ENCODE peak calls at places on chromosomes 3 and 15, in ten cellular contexts. One of them, this sample, is unnamed.
A peak's percentile ranks its signal among the peaks of the same experiment; 100 is the strongest.

GRCh38 chr3:134364936-134365765 is 9.1 kb downstream of the AMOTL2 start:
- DNase-seq in tibial artery: peak; percentile 23
- DNase-seq in hepatocyte: no peak
- DNase-seq in gastrocnemius medialis: no peak
- DNase-seq in colonic mucosa: no peak
- DNase-seq in heart right ventricle: no peak
- DNase-seq in BJ: no peak
- DNase-seq in adrenal gland: peak; percentile 45
- DNase-seq in fibroblast of lung: no peak
- DNase-seq in breast epithelium: no peak
- DNase-seq in this sample: no peak

GRCh38 chr3:108036984-108037741 is 53.7 kb downstream of the CD47 start:
- DNase-seq in colonic mucosa: no peak
- DNase-seq in breast epithelium: no peak
- DNase-seq in hepatocyte: no peak
- DNase-seq in BJ: peak; percentile 27
- DNase-seq in tibial artery: no peak
- DNase-seq in heart right ventricle: no peak
- DNase-seq in gastrocnemius medialis: no peak
- DNase-seq in fibroblast of lung: peak; percentile 20
- DNase-seq in adrenal gland: no peak
- DNase-seq in this sample: peak; percentile 16

GRCh38 chr3:43733459-43734384 is 43.0 kb downstream of the ABHD5 start:
- DNase-seq in heart right ventricle: peak; percentile 39
- DNase-seq in breast epithelium: peak; percentile 57
- DNase-seq in gastrocnemius medialis: no peak
- DNase-seq in BJ: peak; percentile 39
- DNase-seq in hepatocyte: no peak
- DNase-seq in fibroblast of lung: peak; percentile 68
- DNase-seq in adrenal gland: peak; percentile 88
- DNase-seq in tibial artery: peak; percentile 38
- DNase-seq in colonic mucosa: no peak
- DNase-seq in this sample: no peak

GRCh38 chr3:74268753-74269152 is 345.7 kb downstream of the CNTN3 start:
- DNase-seq in BJ: no peak
- DNase-seq in hepatocyte: no peak
- DNase-seq in adrenal gland: no peak
- DNase-seq in fibroblast of lung: no peak
- DNase-seq in gastrocnemius medialis: no peak
- DNase-seq in colonic mucosa: no peak
- DNase-seq in tibial artery: no peak
- DNase-seq in breast epithelium: no peak
- DNase-seq in heart right ventricle: no peak
- DNase-seq in this sample: no peak

GRCh38 chr15:65081758-65082157 is 5.2 kb downstream of the KBTBD13 start:
- DNase-seq in breast epithelium: no peak
- DNase-seq in fibroblast of lung: no peak
- DNase-seq in heart right ventricle: no peak
- DNase-seq in tibial artery: no peak
- DNase-seq in BJ: no peak
- DNase-seq in hepatocyte: no peak
- DNase-seq in gastrocnemius medialis: no peak
- DNase-seq in adrenal gland: no peak
- DNase-seq in colonic mucosa: no peak
- DNase-seq in this sample: no peak

GRCh38 chr3:160287666-160288065 is 62.4 kb downstream of the C3orf80 start:
- DNase-seq in BJ: no peak
- DNase-seq in gastrocnemius medialis: no peak
- DNase-seq in fibroblast of lung: peak; percentile 19
- DNase-seq in breast epithelium: no peak
- DNase-seq in hepatocyte: no peak
- DNase-seq in colonic mucosa: no peak
- DNase-seq in adrenal gland: no peak
- DNase-seq in tibial artery: no peak
- DNase-seq in heart right ventricle: no peak
- DNase-seq in this sample: no peak

GRCh38 chr3:150308481-150308918 is 99.6 kb upstream of the TSC22D2 start:
- DNase-seq in fibroblast of lung: no peak
- DNase-seq in breast epithelium: no peak
- DNase-seq in gastrocnemius medialis: no peak
- DNase-seq in BJ: no peak
- DNase-seq in colonic mucosa: peak; percentile 75
- DNase-seq in heart right ventricle: no peak
- DNase-seq in hepatocyte: peak; percentile 49
- DNase-seq in adrenal gland: no peak
- DNase-seq in tibial artery: no peak
- DNase-seq in this sample: no peak

GRCh38 chr3:1082024-1082633 is 10.7 kb upstream of the CNTN6 start:
- DNase-seq in colonic mucosa: peak; percentile 40
- DNase-seq in heart right ventricle: no peak
- DNase-seq in tibial artery: peak; percentile 47
- DNase-seq in breast epithelium: peak; percentile 36
- DNase-seq in fibroblast of lung: peak; percentile 70
- DNase-seq in BJ: no peak
- DNase-seq in adrenal gland: peak; percentile 78
- DNase-seq in hepatocyte: peak; percentile 80
- DNase-seq in gastrocnemius medialis: no peak
- DNase-seq in this sample: no peak

GRCh38 chr15:101455291-101455916 is 34.1 kb downstream of the PCSK6 start:
- DNase-seq in BJ: no peak
- DNase-seq in breast epithelium: no peak
- DNase-seq in heart right ventricle: no peak
- DNase-seq in fibroblast of lung: no peak
- DNase-seq in gastrocnemius medialis: peak; percentile 89
- DNase-seq in tibial artery: no peak
- DNase-seq in hepatocyte: no peak
- DNase-seq in adrenal gland: peak; percentile 78
- DNase-seq in colonic mucosa: no peak
- DNase-seq in this sample: no peak

GRCh38 chr15:60004846-60005351 is 788 bp downstream of the FOXB1 start:
- DNase-seq in fibroblast of lung: peak; percentile 27
- DNase-seq in colonic mucosa: no peak
- DNase-seq in adrenal gland: no peak
- DNase-seq in tibial artery: no peak
- DNase-seq in gastrocnemius medialis: no peak
- DNase-seq in hepatocyte: no peak
- DNase-seq in BJ: no peak
- DNase-seq in breast epithelium: no peak
- DNase-seq in heart right ventricle: no peak
- DNase-seq in this sample: no peak

GRCh38 chr3:127072971-127073851 is 90.3 kb downstream of the PLXNA1 start:
- DNase-seq in colonic mucosa: no peak
- DNase-seq in gastrocnemius medialis: no peak
- DNase-seq in heart right ventricle: no peak
- DNase-seq in hepatocyte: no peak
- DNase-seq in breast epithelium: no peak
- DNase-seq in fibroblast of lung: no peak
- DNase-seq in adrenal gland: no peak
- DNase-seq in BJ: no peak
- DNase-seq in tibial artery: no peak
- DNase-seq in this sample: no peak

GRCh38 chr3:171195686-171196085 is 169.2 kb upstream of the SLC2A2 start:
- DNase-seq in tibial artery: no peak
- DNase-seq in BJ: no peak
- DNase-seq in heart right ventricle: no peak
- DNase-seq in breast epithelium: no peak
- DNase-seq in adrenal gland: no peak
- DNase-seq in fibroblast of lung: no peak
- DNase-seq in gastrocnemius medialis: no peak
- DNase-seq in hepatocyte: no peak
- DNase-seq in colonic mucosa: no peak
- DNase-seq in this sample: no peak

GRCh38 chr15:86541540-86541939 is 461.9 kb downstream of the AGBL1 start:
- DNase-seq in tibial artery: no peak
- DNase-seq in heart right ventricle: no peak
- DNase-seq in fibroblast of lung: no peak
- DNase-seq in breast epithelium: no peak
- DNase-seq in adrenal gland: no peak
- DNase-seq in hepatocyte: no peak
- DNase-seq in colonic mucosa: no peak
- DNase-seq in gastrocnemius medialis: no peak
- DNase-seq in BJ: no peak
- DNase-seq in this sample: no peak

GRCh38 chr3:53109822-53110771 is 20.1 kb downstream of the RFT1 start:
- DNase-seq in fibroblast of lung: peak; percentile 91
- DNase-seq in heart right ventricle: no peak
- DNase-seq in BJ: peak; percentile 84
- DNase-seq in adrenal gland: peak; percentile 89
- DNase-seq in breast epithelium: peak; percentile 44
- DNase-seq in tibial artery: peak; percentile 55
- DNase-seq in gastrocnemius medialis: peak; percentile 41
- DNase-seq in hepatocyte: peak; percentile 79
- DNase-seq in colonic mucosa: peak; percentile 53
- DNase-seq in this sample: peak; percentile 55

GRCh38 chr3:170055209-170055608 is 17.4 kb downstream of the GPR160 start:
- DNase-seq in heart right ventricle: no peak
- DNase-seq in tibial artery: no peak
- DNase-seq in BJ: no peak
- DNase-seq in gastrocnemius medialis: no peak
- DNase-seq in breast epithelium: no peak
- DNase-seq in adrenal gland: no peak
- DNase-seq in colonic mucosa: no peak
- DNase-seq in fibroblast of lung: no peak
- DNase-seq in hepatocyte: no peak
- DNase-seq in this sample: no peak

GRCh38 chr3:152346058-152346457 is 77.3 kb downstream of the MBNL1 start:
- DNase-seq in colonic mucosa: no peak
- DNase-seq in hepatocyte: no peak
- DNase-seq in fibroblast of lung: no peak
- DNase-seq in breast epithelium: no peak
- DNase-seq in heart right ventricle: no peak
- DNase-seq in tibial artery: no peak
- DNase-seq in BJ: no peak
- DNase-seq in adrenal gland: no peak
- DNase-seq in gastrocnemius medialis: no peak
- DNase-seq in this sample: no peak

GRCh38 chr3:36418296-36418695 is 38.0 kb downstream of the STAC start:
- DNase-seq in heart right ventricle: no peak
- DNase-seq in colonic mucosa: no peak
- DNase-seq in fibroblast of lung: no peak
- DNase-seq in breast epithelium: no peak
- DNase-seq in adrenal gland: no peak
- DNase-seq in hepatocyte: no peak
- DNase-seq in gastrocnemius medialis: no peak
- DNase-seq in tibial artery: no peak
- DNase-seq in BJ: no peak
- DNase-seq in this sample: no peak

DNA sequence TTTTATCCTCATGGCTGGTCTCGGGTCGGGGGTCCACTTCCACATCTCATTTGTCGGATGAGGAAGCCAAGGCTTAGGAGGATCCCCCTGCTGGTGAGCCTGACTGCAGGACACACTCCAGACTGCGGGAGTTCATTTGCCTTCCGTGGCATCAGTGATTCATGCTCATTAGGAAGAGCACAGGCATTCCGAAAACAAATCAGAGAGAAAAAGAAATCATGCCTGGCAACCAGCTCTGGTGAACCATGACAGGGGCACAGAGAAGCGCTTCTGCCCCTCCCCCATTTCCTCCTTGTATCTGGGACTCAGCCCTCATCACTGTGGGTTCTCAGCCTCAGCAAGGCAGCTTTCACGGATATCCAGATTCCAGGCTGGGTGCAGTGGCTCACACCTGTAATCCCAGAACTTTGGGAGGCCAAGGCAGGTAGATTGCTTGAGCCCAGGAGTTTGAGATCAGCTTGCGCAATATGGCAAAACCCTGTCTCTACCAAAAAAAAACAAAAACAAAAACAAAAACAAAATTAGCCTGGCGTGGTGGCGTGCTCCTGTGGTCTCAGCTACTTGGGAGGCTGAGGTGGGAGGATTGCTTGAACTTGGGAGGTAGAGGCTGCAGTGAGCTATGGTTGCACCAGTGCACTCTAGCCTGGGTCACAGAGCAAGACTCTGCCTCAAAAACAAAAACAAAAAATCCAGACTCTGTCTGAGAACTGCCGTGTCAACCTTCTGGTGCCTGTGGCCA is 28.4 kb downstream of the IRAK2 start:
- DNase-seq in fibroblast of lung: peak; percentile 81
- DNase-seq in tibial artery: peak; percentile 34
- DNase-seq in breast epithelium: no peak
- DNase-seq in heart right ventricle: no peak
- DNase-seq in hepatocyte: peak; percentile 39
- DNase-seq in gastrocnemius medialis: peak; percentile 55
- DNase-seq in BJ: peak; percentile 53
- DNase-seq in colonic mucosa: peak; percentile 46
- DNase-seq in adrenal gland: peak; percentile 84
- DNase-seq in this sample: peak; percentile 86
- TF ChIP-seq CTCF in fibroblast of lung: peak; percentile 73
- TF ChIP-seq CTCF in tibial artery: peak; percentile 26
- TF ChIP-seq CTCF in breast epithelium: no peak
- TF ChIP-seq CTCF in heart right ventricle: peak; percentile 42
- TF ChIP-seq CTCF in hepatocyte: no peak
- TF ChIP-seq CTCF in gastrocnemius medialis: no peak
- TF ChIP-seq CTCF in BJ: peak; percentile 73
- TF ChIP-seq CTCF in colonic mucosa: no peak
- TF ChIP-seq CTCF in adrenal gland: peak; percentile 48
- TF ChIP-seq CTCF in this sample: peak; percentile 88

GRCh38 chr15:63122002-63122893 is 587 bp downstream of the LACTB start:
- DNase-seq in colonic mucosa: peak; percentile 83
- DNase-seq in tibial artery: peak; percentile 86
- DNase-seq in BJ: no peak
- DNase-seq in breast epithelium: peak; percentile 93
- DNase-seq in gastrocnemius medialis: peak; percentile 91
- DNase-seq in heart right ventricle: peak; percentile 81
- DNase-seq in hepatocyte: peak; percentile 89
- DNase-seq in fibroblast of lung: peak; percentile 62
- DNase-seq in adrenal gland: peak; percentile 97
- DNase-seq in this sample: peak; percentile 25
- H3K4me3 ChIP-seq in colonic mucosa: peak overlapping the region; percentile 96
- H3K4me3 ChIP-seq in tibial artery: peak overlapping the region; percentile 85
- H3K4me3 ChIP-seq in BJ: peak overlapping the region; percentile 99
- H3K4me3 ChIP-seq in breast epithelium: peak overlapping the region; percentile 83
- H3K4me3 ChIP-seq in gastrocnemius medialis: peak overlapping the region; percentile 77
- H3K4me3 ChIP-seq in heart right ventricle: peak overlapping the region; percentile 96
- H3K4me3 ChIP-seq in hepatocyte: peak overlapping the region; percentile 93
- H3K4me3 ChIP-seq in fibroblast of lung: peak overlapping the region; percentile 97
- H3K4me3 ChIP-seq in adrenal gland: peak overlapping the region; percentile 94
- H3K4me3 ChIP-seq in this sample: peak overlapping the region; percentile 64

GRCh38 chr15:63504247-63504978 is at the start of gene USP3:
- DNase-seq in breast epithelium: peak; percentile 94
- DNase-seq in adrenal gland: peak; percentile 97
- DNase-seq in heart right ventricle: peak; percentile 96
- DNase-seq in gastrocnemius medialis: peak; percentile 95
- DNase-seq in BJ: peak; percentile 48
- DNase-seq in hepatocyte: peak; percentile 97
- DNase-seq in fibroblast of lung: peak; percentile 97
- DNase-seq in colonic mucosa: peak; percentile 96
- DNase-seq in tibial artery: peak; percentile 93
- DNase-seq in this sample: peak; percentile 86
- TF ChIP-seq CTCF in breast epithelium: peak; percentile 48
- TF ChIP-seq CTCF in adrenal gland: peak; percentile 44
- TF ChIP-seq CTCF in heart right ventricle: peak; percentile 63
- TF ChIP-seq CTCF in gastrocnemius medialis: peak; percentile 35
- TF ChIP-seq CTCF in BJ: peak; percentile 26
- TF ChIP-seq CTCF in hepatocyte: peak; percentile 52
- TF ChIP-seq CTCF in fibroblast of lung: peak; percentile 4
- TF ChIP-seq CTCF in colonic mucosa: no peak
- TF ChIP-seq CTCF in tibial artery: peak; percentile 35
- TF ChIP-seq CTCF in this sample: peak; percentile 27

DNA sequence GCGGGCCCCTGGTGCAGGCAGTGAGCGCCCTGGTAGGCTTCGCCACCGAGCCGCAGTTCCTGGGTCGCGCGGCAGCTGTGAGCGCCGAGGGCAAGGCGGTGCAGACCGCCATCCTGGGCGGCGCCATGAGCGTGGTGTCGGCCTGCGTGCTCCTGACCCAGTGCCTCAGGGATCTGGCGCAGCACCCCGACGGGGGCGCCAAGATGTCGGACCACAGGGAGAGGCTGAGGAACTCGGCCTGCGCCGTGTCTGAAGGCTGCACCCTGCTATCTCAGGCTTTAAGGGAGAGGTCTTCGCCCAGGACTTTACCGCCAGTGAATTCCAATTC is 2.3 kb downstream of the TLNRD1 start:
- DNase-seq in breast epithelium: no peak
- DNase-seq in BJ: no peak
- DNase-seq in gastrocnemius medialis: no peak
- DNase-seq in hepatocyte: no peak
- DNase-seq in tibial artery: no peak
- DNase-seq in colonic mucosa: no peak
- DNase-seq in fibroblast of lung: no peak
- DNase-seq in heart right ventricle: peak; percentile 31
- DNase-seq in adrenal gland: no peak
- DNase-seq in this sample: no peak
- H3K4me3 ChIP-seq in breast epithelium: peak overlapping the region; percentile 83
- H3K4me3 ChIP-seq in BJ: peak overlapping the region; percentile 84
- H3K4me3 ChIP-seq in gastrocnemius medialis: peak overlapping the region; percentile 93
- H3K4me3 ChIP-seq in hepatocyte: no peak overlapping the region
- H3K4me3 ChIP-seq in tibial artery: peak overlapping the region; percentile 92
- H3K4me3 ChIP-seq in colonic mucosa: no peak overlapping the region
- H3K4me3 ChIP-seq in fibroblast of lung: peak overlapping the region; percentile 53
- H3K4me3 ChIP-seq in heart right ventricle: peak overlapping the region; percentile 93
- H3K4me3 ChIP-seq in adrenal gland: peak overlapping the region; percentile 98
- H3K4me3 ChIP-seq in this sample: no peak overlapping the region

This sample was measured in AG09309.